ENCODE peak calls at places on chromosomes 6 and 20, in six cellular contexts. One of them, this sample, is unnamed.

GRCh38 chr6:158688860-158689259 is 39.0 kb downstream of the SYTL3 start:
- DNase-seq in HepG2: no peak
- DNase-seq in H1: no peak
- DNase-seq in K562: no peak
- DNase-seq in GM12892: no peak
- DNase-seq in GM12878: no peak
- DNase-seq in this sample: no peak

GRCh38 chr6:44263357-44264100 is 1.8 kb downstream of the NFKBIE start:
- DNase-seq in GM12878: no peak
- DNase-seq in GM12892: no peak
- DNase-seq in H1: no peak
- DNase-seq in K562: no peak
- DNase-seq in HepG2: no peak
- DNase-seq in this sample: no peak

GRCh38 chr20:63312690-63313348 is 19.8 kb downstream of the COL20A1 start:
- DNase-seq in HepG2: no peak
- DNase-seq in GM12878: no peak
- DNase-seq in H1: no peak
- DNase-seq in K562: no peak
- DNase-seq in GM12892: no peak
- DNase-seq in this sample: no peak

GRCh38 chr6:112302154-112302553 is 45.0 kb upstream of the RFPL4B start:
- DNase-seq in H1: no peak
- DNase-seq in GM12892: no peak
- DNase-seq in HepG2: no peak
- DNase-seq in GM12878: no peak
- DNase-seq in K562: no peak
- DNase-seq in this sample: no peak

GRCh38 chr6:26594730-26595632 is 1.8 kb upstream of the ABT1 start:
- DNase-seq in GM12892: no peak
- DNase-seq in K562: peak; percentile 74
- DNase-seq in GM12878: no peak
- DNase-seq in H1: peak; percentile 85
- DNase-seq in HepG2: peak; percentile 58
- DNase-seq in this sample: no peak

GRCh38 chr6:62288562-62288961 is 2.5 kb upstream of the KHDRBS2 start:
- DNase-seq in K562: no peak
- DNase-seq in GM12878: no peak
- DNase-seq in H1: no peak
- DNase-seq in GM12892: no peak
- DNase-seq in HepG2: no peak
- DNase-seq in this sample: no peak

GRCh38 chr6:11685411-11686093 is 93.1 kb downstream of the ADTRP start:
- DNase-seq in GM12892: no peak
- DNase-seq in HepG2: peak; percentile 9
- DNase-seq in K562: no peak
- DNase-seq in GM12878: no peak
- DNase-seq in H1: no peak
- DNase-seq in this sample: no peak

GRCh38 chr6:165876568-165876967 is 213.5 kb upstream of the PDE10A start:
- DNase-seq in GM12878: no peak
- DNase-seq in H1: no peak
- DNase-seq in GM12892: no peak
- DNase-seq in K562: no peak
- DNase-seq in HepG2: no peak
- DNase-seq in this sample: no peak

GRCh38 chr6:90146914-90147668 is 149.6 kb downstream of the BACH2 start:
- DNase-seq in GM12878: no peak
- DNase-seq in HepG2: no peak
- DNase-seq in GM12892: no peak
- DNase-seq in K562: no peak
- DNase-seq in H1: no peak
- DNase-seq in this sample: no peak

GRCh38 chr6:151630387-151630786 is 136.6 kb downstream of the CCDC170 start:
- DNase-seq in GM12892: no peak
- DNase-seq in K562: no peak
- DNase-seq in HepG2: no peak
- DNase-seq in GM12878: no peak
- DNase-seq in H1: no peak
- DNase-seq in this sample: no peak

GRCh38 chr20:62571667-62572344 is 70.5 kb upstream of the SLCO4A1 start:
- DNase-seq in H1: no peak
- DNase-seq in GM12878: no peak
- DNase-seq in K562: peak; percentile 93
- DNase-seq in GM12892: no peak
- DNase-seq in HepG2: peak; percentile 41
- DNase-seq in this sample: peak; percentile 56

GRCh38 chr6:30881987-30882763 is 2.1 kb upstream of the DDR1 start:
- DNase-seq in GM12878: no peak
- DNase-seq in K562: no peak
- DNase-seq in GM12892: no peak
- DNase-seq in H1: no peak
- DNase-seq in HepG2: no peak
- DNase-seq in this sample: no peak

GRCh38 chr6:1995521-1996110 is 249.8 kb downstream of the GMDS start:
- DNase-seq in K562: no peak
- DNase-seq in GM12878: no peak
- DNase-seq in GM12892: no peak
- DNase-seq in H1: no peak
- DNase-seq in HepG2: no peak
- DNase-seq in this sample: no peak

GRCh38 chr6:183668-184067 is 108.6 kb upstream of the DUSP22 start:
- DNase-seq in GM12878: no peak
- DNase-seq in HepG2: no peak
- DNase-seq in K562: no peak
- DNase-seq in H1: no peak
- DNase-seq in GM12892: peak; percentile 37
- DNase-seq in this sample: no peak

GRCh38 chr20:33034115-33034514 is 2.7 kb downstream of the BPIFB6 start:
- DNase-seq in GM12878: no peak
- DNase-seq in HepG2: no peak
- DNase-seq in GM12892: no peak
- DNase-seq in H1: no peak
- DNase-seq in K562: no peak
- DNase-seq in this sample: no peak

GRCh38 chr20:31678389-31679356 is 41.0 kb downstream of the COX4I2 start:
- DNase-seq in GM12878: no peak
- DNase-seq in HepG2: peak; percentile 86
- DNase-seq in K562: no peak
- DNase-seq in GM12892: no peak
- DNase-seq in H1: no peak
- DNase-seq in this sample: no peak

GRCh38 chr6:3424185-3424927 is 32.5 kb downstream of the SLC22A23 start:
- DNase-seq in GM12892: no peak
- DNase-seq in GM12878: no peak
- DNase-seq in H1: no peak
- DNase-seq in HepG2: no peak
- DNase-seq in K562: no peak
- DNase-seq in this sample: no peak

GRCh38 chr6:42451595-42452170 is at the start of gene TRERF1:
- DNase-seq in GM12892: peak; percentile 59
- DNase-seq in HepG2: no peak
- DNase-seq in GM12878: no peak
- DNase-seq in H1: peak; percentile 83
- DNase-seq in K562: peak; percentile 43
- DNase-seq in this sample: peak; percentile 53

GRCh38 chr6:90286884-90287488 is 9.7 kb downstream of the BACH2 start:
- DNase-seq in GM12892: no peak
- DNase-seq in HepG2: peak; percentile 28
- DNase-seq in K562: peak; percentile 72
- DNase-seq in H1: peak; percentile 87
- DNase-seq in GM12878: no peak
- DNase-seq in this sample: no peak

GRCh38 chr6:14277405-14277930 is 159.9 kb downstream of the CD83 start:
- DNase-seq in HepG2: no peak
- DNase-seq in GM12878: no peak
- DNase-seq in K562: no peak
- DNase-seq in H1: no peak
- DNase-seq in GM12892: no peak
- DNase-seq in this sample: no peak

GRCh38 chr6:44227138-44227770 is 3.9 kb downstream of the SLC29A1 start:
- DNase-seq in HepG2: no peak
- DNase-seq in GM12892: no peak
- DNase-seq in GM12878: no peak
- DNase-seq in K562: no peak
- DNase-seq in H1: no peak
- DNase-seq in this sample: no peak

GRCh38 chr6:131400782-131401496 is 172.1 kb upstream of the ARG1 start:
- DNase-seq in GM12892: no peak
- DNase-seq in HepG2: no peak
- DNase-seq in K562: no peak
- DNase-seq in GM12878: no peak
- DNase-seq in H1: no peak
- DNase-seq in this sample: no peak

GRCh38 chr20:49615401-49616153 is 47.6 kb upstream of the PTGIS start:
- DNase-seq in H1: no peak
- DNase-seq in HepG2: peak; percentile 62
- DNase-seq in K562: no peak
- DNase-seq in GM12892: no peak
- DNase-seq in GM12878: no peak
- DNase-seq in this sample: no peak

GRCh38 chr6:170480045-170480714 is 72.9 kb downstream of the PSMB1 start:
- DNase-seq in GM12878: no peak
- DNase-seq in H1: no peak
- DNase-seq in GM12892: no peak
- DNase-seq in HepG2: no peak
- DNase-seq in K562: no peak
- DNase-seq in this sample: no peak

GRCh38 chr6:135630789-135631376 is 133.3 kb upstream of the AHI1 start:
- DNase-seq in GM12892: no peak
- DNase-seq in GM12878: no peak
- DNase-seq in K562: no peak
- DNase-seq in H1: no peak
- DNase-seq in HepG2: no peak
- DNase-seq in this sample: no peak

GRCh38 chr20:45110301-45110700 is 4.7 kb downstream of the WFDC5 start:
- DNase-seq in K562: peak; percentile 2
- DNase-seq in HepG2: no peak
- DNase-seq in GM12878: no peak
- DNase-seq in H1: peak; percentile 42
- DNase-seq in GM12892: no peak
- DNase-seq in this sample: no peak

GRCh38 chr20:62327726-62328495 is 25.1 kb downstream of the ADRM1 start:
- DNase-seq in H1: no peak
- DNase-seq in HepG2: no peak
- DNase-seq in GM12892: no peak
- DNase-seq in GM12878: no peak
- DNase-seq in K562: no peak
- DNase-seq in this sample: no peak

GRCh38 chr6:133688705-133689492 is 200.0 kb upstream of the TCF21 start:
- DNase-seq in GM12892: no peak
- DNase-seq in H1: no peak
- DNase-seq in HepG2: no peak
- DNase-seq in GM12878: no peak
- DNase-seq in K562: no peak
- DNase-seq in this sample: no peak
- TF ChIP-seq POLR2AphosphoS5 in GM12892: no peak
- TF ChIP-seq POLR2AphosphoS5 in H1: no peak
- TF ChIP-seq POLR2AphosphoS5 in HepG2: no peak
- TF ChIP-seq POLR2AphosphoS5 in GM12878: no peak
- TF ChIP-seq POLR2AphosphoS5 in K562: no peak
- TF ChIP-seq POLR2AphosphoS5 in this sample: no peak

GRCh38 chr6:35356391-35356790 is 14.0 kb downstream of the PPARD start:
- DNase-seq in K562: no peak
- DNase-seq in HepG2: no peak
- DNase-seq in GM12878: no peak
- DNase-seq in H1: no peak
- DNase-seq in GM12892: no peak
- DNase-seq in this sample: no peak
- TF ChIP-seq TAF1 in K562: no peak
- TF ChIP-seq TAF1 in HepG2: no peak
- TF ChIP-seq TAF1 in GM12878: no peak
- TF ChIP-seq TAF1 in H1: no peak
- TF ChIP-seq TAF1 in GM12892: no peak
- TF ChIP-seq TAF1 in this sample: no peak

DNA sequence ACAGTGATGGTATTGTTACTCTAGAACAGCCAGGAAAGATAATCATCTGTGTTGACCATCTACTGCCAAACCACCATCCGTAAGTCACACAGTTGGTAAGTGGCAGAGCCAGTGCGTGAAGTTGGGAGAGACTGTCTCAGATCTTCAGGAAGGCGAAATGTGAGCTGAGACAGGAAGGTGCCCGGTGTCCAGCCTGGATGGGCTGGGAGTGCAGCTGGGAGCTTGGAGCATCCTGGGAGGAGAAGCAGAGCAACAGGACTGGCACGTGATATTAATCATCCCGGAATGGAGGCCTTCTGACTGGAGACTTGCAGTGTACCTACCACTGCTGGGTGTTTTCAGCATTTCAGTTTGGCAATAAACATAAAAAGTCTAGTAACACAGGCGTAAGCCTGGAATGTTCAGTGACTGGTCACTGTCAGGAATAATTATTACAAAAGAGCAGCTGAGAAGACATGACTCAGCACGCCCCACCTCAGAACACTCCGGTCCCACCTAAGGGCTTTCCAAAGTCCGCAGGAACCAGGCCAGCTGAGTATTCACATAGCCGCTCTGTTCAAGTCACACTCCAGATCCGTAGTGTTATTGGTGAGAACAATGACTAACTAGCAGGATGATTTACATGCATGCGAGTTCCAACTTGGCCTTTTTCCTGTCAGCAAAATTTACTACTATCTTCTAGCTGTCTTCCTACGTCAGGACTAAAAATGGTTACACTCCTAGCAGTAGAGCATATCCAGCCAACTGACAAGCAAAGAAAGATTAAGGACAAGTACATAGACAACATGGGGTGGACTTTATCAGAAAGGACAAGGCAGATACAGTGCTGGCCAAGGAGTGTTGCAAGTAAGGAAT is 45.1 kb upstream of the PNRC1 start:
- DNase-seq in HepG2: peak; percentile 73
- DNase-seq in GM12878: no peak
- DNase-seq in H1: no peak
- DNase-seq in GM12892: no peak
- DNase-seq in K562: peak; percentile 55
- DNase-seq in this sample: no peak
- TF ChIP-seq POLR2A in HepG2: peak; percentile 53
- TF ChIP-seq POLR2A in GM12878: no peak
- TF ChIP-seq POLR2A in H1: no peak
- TF ChIP-seq POLR2A in GM12892: no peak
- TF ChIP-seq POLR2A in K562: no peak
- TF ChIP-seq POLR2A in this sample: no peak

DNA sequence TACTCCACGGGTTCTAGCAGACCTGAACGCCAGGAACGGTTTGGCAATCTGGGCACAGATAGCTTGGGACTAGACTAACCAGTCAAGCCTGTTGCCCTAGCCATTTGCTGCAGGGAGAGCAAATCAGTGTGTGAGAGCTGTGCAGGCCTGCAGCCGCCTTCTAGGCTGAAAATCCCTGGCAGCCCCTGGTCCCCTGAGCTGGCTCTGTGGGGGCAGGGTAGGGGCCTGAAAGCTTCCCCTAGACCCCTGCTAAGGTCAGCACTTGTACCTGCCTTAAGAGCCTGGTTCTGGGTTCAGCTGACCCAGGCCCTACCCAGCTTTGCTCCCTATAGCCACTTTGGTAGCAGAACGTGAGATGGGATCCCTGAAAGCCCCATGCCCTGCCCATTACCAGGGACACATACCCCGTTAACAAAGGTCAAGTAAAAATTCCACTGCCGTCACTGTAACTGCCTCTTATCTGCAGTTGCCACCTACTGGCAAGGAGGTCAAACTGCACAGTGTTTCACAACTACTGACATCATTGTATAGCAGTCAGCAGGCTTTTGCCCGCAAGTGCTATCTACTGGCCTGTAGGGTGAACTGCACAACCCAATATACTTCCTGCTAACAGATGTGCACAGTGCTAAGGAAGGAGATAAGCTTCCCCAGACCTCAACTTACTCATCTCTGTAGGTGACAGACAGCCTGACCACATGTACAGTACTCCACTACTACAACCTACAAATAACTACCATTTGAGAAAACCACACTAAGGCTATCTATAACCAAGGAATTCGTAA is 95.1 kb upstream of the OLIG3 start:
- DNase-seq in HepG2: peak; percentile 92
- DNase-seq in K562: peak; percentile 63
- DNase-seq in GM12878: peak; percentile 74
- DNase-seq in H1: peak; percentile 65
- DNase-seq in GM12892: peak; percentile 24
- DNase-seq in this sample: peak; percentile 41
- TF ChIP-seq POLR2AphosphoS5 in HepG2: no peak
- TF ChIP-seq POLR2AphosphoS5 in K562: no peak
- TF ChIP-seq POLR2AphosphoS5 in GM12878: no peak
- TF ChIP-seq POLR2AphosphoS5 in H1: no peak
- TF ChIP-seq POLR2AphosphoS5 in GM12892: no peak
- TF ChIP-seq POLR2AphosphoS5 in this sample: no peak